ENCODE peak calls at places on chromosomes 5 and 9, in eight cellular contexts. One of them, this sample, is unnamed.

GRCh38 chr5:174355208-174355612 is 309.7 kb downstream of the NSG2 start:
- DNase-seq in cardiac muscle cell: no peak
- DNase-seq in amniotic stem cell: peak; percentile 50
- DNase-seq in hepatocyte: peak; percentile 66
- DNase-seq in endothelial cell: no peak
- DNase-seq in immature natural killer cell: no peak
- DNase-seq in GM10248: no peak
- DNase-seq in retina: no peak
- DNase-seq in this sample: no peak

GRCh38 chr9:84276741-84277140 is 63.8 kb downstream of the SLC28A3 start:
- DNase-seq in cardiac muscle cell: no peak
- DNase-seq in amniotic stem cell: no peak
- DNase-seq in hepatocyte: no peak
- DNase-seq in endothelial cell: no peak
- DNase-seq in immature natural killer cell: no peak
- DNase-seq in GM10248: no peak
- DNase-seq in retina: no peak
- DNase-seq in this sample: no peak

GRCh38 chr5:151896041-151896691 is 28.5 kb downstream of the GLRA1 start:
- DNase-seq in cardiac muscle cell: no peak
- DNase-seq in amniotic stem cell: no peak
- DNase-seq in hepatocyte: peak; percentile 8
- DNase-seq in endothelial cell: no peak
- DNase-seq in immature natural killer cell: no peak
- DNase-seq in GM10248: no peak
- DNase-seq in retina: no peak
- DNase-seq in this sample: peak; percentile 9

GRCh38 chr9:121609845-121610637 is 41.4 kb upstream of the DAB2IP start:
- DNase-seq in cardiac muscle cell: no peak
- DNase-seq in amniotic stem cell: no peak
- DNase-seq in hepatocyte: peak; percentile 75
- DNase-seq in endothelial cell: no peak
- DNase-seq in immature natural killer cell: no peak
- DNase-seq in GM10248: no peak
- DNase-seq in retina: no peak
- DNase-seq in this sample: no peak

GRCh38 chr9:4258321-4259093 is 41.4 kb downstream of the GLIS3 start:
- DNase-seq in cardiac muscle cell: no peak
- DNase-seq in amniotic stem cell: no peak
- DNase-seq in hepatocyte: no peak
- DNase-seq in endothelial cell: no peak
- DNase-seq in immature natural killer cell: no peak
- DNase-seq in GM10248: no peak
- DNase-seq in retina: no peak
- DNase-seq in this sample: no peak

GRCh38 chr5:76403963-76404693 is 1.0 kb downstream of the IQGAP2 start:
- DNase-seq in cardiac muscle cell: peak; percentile 67
- DNase-seq in amniotic stem cell: no peak
- DNase-seq in hepatocyte: peak; percentile 77
- DNase-seq in endothelial cell: peak; percentile 28
- DNase-seq in immature natural killer cell: peak; percentile 91
- DNase-seq in GM10248: peak; percentile 48
- DNase-seq in retina: peak; percentile 26
- DNase-seq in this sample: peak; percentile 89

GRCh38 chr5:178425621-178426068 is 164.5 kb downstream of the COL23A1 start:
- DNase-seq in cardiac muscle cell: no peak
- DNase-seq in amniotic stem cell: no peak
- DNase-seq in hepatocyte: no peak
- DNase-seq in endothelial cell: no peak
- DNase-seq in immature natural killer cell: no peak
- DNase-seq in GM10248: no peak
- DNase-seq in retina: peak; percentile 5
- DNase-seq in this sample: no peak

GRCh38 chr9:34590376-34591090 is 1.0 kb upstream of the CNTFR start:
- DNase-seq in cardiac muscle cell: no peak
- DNase-seq in amniotic stem cell: no peak
- DNase-seq in hepatocyte: no peak
- DNase-seq in endothelial cell: no peak
- DNase-seq in immature natural killer cell: no peak
- DNase-seq in GM10248: no peak
- DNase-seq in retina: no peak
- DNase-seq in this sample: peak; percentile 40

GRCh38 chr9:34519321-34520020 is 3.3 kb downstream of the ENHO start:
- DNase-seq in cardiac muscle cell: no peak
- DNase-seq in amniotic stem cell: no peak
- DNase-seq in hepatocyte: no peak
- DNase-seq in endothelial cell: no peak
- DNase-seq in immature natural killer cell: no peak
- DNase-seq in GM10248: no peak
- DNase-seq in retina: no peak
- DNase-seq in this sample: no peak

GRCh38 chr5:139404484-139404840 is 573 bp upstream of the SPATA24 start:
- DNase-seq in cardiac muscle cell: no peak
- DNase-seq in amniotic stem cell: no peak
- DNase-seq in hepatocyte: no peak
- DNase-seq in endothelial cell: no peak
- DNase-seq in immature natural killer cell: no peak
- DNase-seq in GM10248: no peak
- DNase-seq in retina: no peak
- DNase-seq in this sample: no peak

GRCh38 chr9:127739614-127740322 is 4.7 kb upstream of the TOR2A start:
- DNase-seq in cardiac muscle cell: peak; percentile 60
- DNase-seq in amniotic stem cell: no peak
- DNase-seq in hepatocyte: no peak
- DNase-seq in endothelial cell: no peak
- DNase-seq in immature natural killer cell: no peak
- DNase-seq in GM10248: no peak
- DNase-seq in retina: no peak
- DNase-seq in this sample: no peak

GRCh38 chr5:32272746-32273145 is 40.0 kb downstream of the MTMR12 start:
- DNase-seq in cardiac muscle cell: no peak
- DNase-seq in amniotic stem cell: no peak
- DNase-seq in hepatocyte: no peak
- DNase-seq in endothelial cell: no peak
- DNase-seq in immature natural killer cell: no peak
- DNase-seq in GM10248: no peak
- DNase-seq in retina: no peak
- DNase-seq in this sample: no peak

GRCh38 chr5:143646961-143647360 is 165.0 kb upstream of the HMHB1 start:
- DNase-seq in cardiac muscle cell: no peak
- DNase-seq in amniotic stem cell: no peak
- DNase-seq in hepatocyte: no peak
- DNase-seq in endothelial cell: no peak
- DNase-seq in immature natural killer cell: no peak
- DNase-seq in GM10248: no peak
- DNase-seq in retina: no peak
- DNase-seq in this sample: no peak

GRCh38 chr9:82781965-82782392 is 281.0 kb downstream of the RASEF start:
- DNase-seq in cardiac muscle cell: no peak
- DNase-seq in amniotic stem cell: no peak
- DNase-seq in hepatocyte: no peak
- DNase-seq in endothelial cell: no peak
- DNase-seq in immature natural killer cell: no peak
- DNase-seq in GM10248: no peak
- DNase-seq in retina: peak; percentile 50
- DNase-seq in this sample: peak; percentile 95

GRCh38 chr9:129752915-129753724 is at the start of gene PTGES:
- DNase-seq in cardiac muscle cell: peak; percentile 82
- DNase-seq in amniotic stem cell: peak; percentile 57
- DNase-seq in hepatocyte: peak; percentile 94
- DNase-seq in endothelial cell: peak; percentile 49
- DNase-seq in immature natural killer cell: peak; percentile 15
- DNase-seq in GM10248: peak; percentile 65
- DNase-seq in retina: peak; percentile 78
- DNase-seq in this sample: peak; percentile 91

GRCh38 chr5:41094871-41095270 is 23.7 kb upstream of the MROH2B start:
- DNase-seq in cardiac muscle cell: peak; percentile 4
- DNase-seq in amniotic stem cell: no peak
- DNase-seq in hepatocyte: no peak
- DNase-seq in endothelial cell: no peak
- DNase-seq in immature natural killer cell: no peak
- DNase-seq in GM10248: no peak
- DNase-seq in retina: no peak
- DNase-seq in this sample: no peak

GRCh38 chr5:230711-231110 is 12.6 kb downstream of the SDHA start:
- DNase-seq in cardiac muscle cell: no peak
- DNase-seq in amniotic stem cell: no peak
- DNase-seq in hepatocyte: no peak
- DNase-seq in endothelial cell: no peak
- DNase-seq in immature natural killer cell: no peak
- DNase-seq in GM10248: no peak
- DNase-seq in retina: no peak
- DNase-seq in this sample: no peak

GRCh38 chr9:121354141-121354540 is 15.9 kb downstream of the STOM start:
- DNase-seq in cardiac muscle cell: no peak
- DNase-seq in amniotic stem cell: no peak
- DNase-seq in hepatocyte: no peak
- DNase-seq in endothelial cell: no peak
- DNase-seq in immature natural killer cell: no peak
- DNase-seq in GM10248: no peak
- DNase-seq in retina: no peak
- DNase-seq in this sample: peak; percentile 46

GRCh38 chr5:38267372-38267771 is 9.0 kb downstream of the EGFLAM start:
- DNase-seq in cardiac muscle cell: no peak
- DNase-seq in amniotic stem cell: no peak
- DNase-seq in hepatocyte: no peak
- DNase-seq in endothelial cell: no peak
- DNase-seq in immature natural killer cell: no peak
- DNase-seq in GM10248: no peak
- DNase-seq in retina: no peak
- DNase-seq in this sample: no peak

GRCh38 chr9:112078432-112078831 is 96.7 kb downstream of the SUSD1 start:
- DNase-seq in cardiac muscle cell: no peak
- DNase-seq in amniotic stem cell: no peak
- DNase-seq in hepatocyte: no peak
- DNase-seq in endothelial cell: no peak
- DNase-seq in immature natural killer cell: no peak
- DNase-seq in GM10248: peak; percentile 36
- DNase-seq in retina: no peak
- DNase-seq in this sample: no peak

GRCh38 chr5:96609369-96609768 is 52.8 kb upstream of the CAST start:
- DNase-seq in cardiac muscle cell: no peak
- DNase-seq in amniotic stem cell: no peak
- DNase-seq in hepatocyte: no peak
- DNase-seq in endothelial cell: no peak
- DNase-seq in immature natural killer cell: no peak
- DNase-seq in GM10248: no peak
- DNase-seq in retina: no peak
- DNase-seq in this sample: no peak

GRCh38 chr5:127298623-127299022 is 8.0 kb downstream of the MEGF10 start:
- DNase-seq in cardiac muscle cell: no peak
- DNase-seq in amniotic stem cell: no peak
- DNase-seq in hepatocyte: no peak
- DNase-seq in endothelial cell: no peak
- DNase-seq in immature natural killer cell: no peak
- DNase-seq in GM10248: no peak
- DNase-seq in retina: peak; percentile 48
- DNase-seq in this sample: no peak

GRCh38 chr5:16033196-16033925 is 146.2 kb downstream of the MARCHF11 start:
- DNase-seq in cardiac muscle cell: no peak
- DNase-seq in amniotic stem cell: no peak
- DNase-seq in hepatocyte: no peak
- DNase-seq in endothelial cell: no peak
- DNase-seq in immature natural killer cell: no peak
- DNase-seq in GM10248: no peak
- DNase-seq in retina: no peak
- DNase-seq in this sample: no peak

GRCh38 chr9:93295456-93296076 is 111.6 kb downstream of the WNK2 start:
- DNase-seq in cardiac muscle cell: no peak
- DNase-seq in amniotic stem cell: no peak
- DNase-seq in hepatocyte: no peak
- DNase-seq in endothelial cell: no peak
- DNase-seq in immature natural killer cell: no peak
- DNase-seq in GM10248: peak; percentile 26
- DNase-seq in retina: no peak
- DNase-seq in this sample: no peak

GRCh38 chr9:35001803-35002502 is 12.4 kb downstream of the DNAJB5 start:
- DNase-seq in cardiac muscle cell: no peak
- DNase-seq in amniotic stem cell: no peak
- DNase-seq in hepatocyte: no peak
- DNase-seq in endothelial cell: no peak
- DNase-seq in immature natural killer cell: no peak
- DNase-seq in GM10248: peak; percentile 24
- DNase-seq in retina: no peak
- DNase-seq in this sample: no peak

GRCh38 chr5:169702726-169703481 is 65.8 kb downstream of the DOCK2 start:
- DNase-seq in cardiac muscle cell: peak; percentile 42
- DNase-seq in amniotic stem cell: no peak
- DNase-seq in hepatocyte: no peak
- DNase-seq in endothelial cell: no peak
- DNase-seq in immature natural killer cell: no peak
- DNase-seq in GM10248: peak; percentile 58
- DNase-seq in retina: no peak
- DNase-seq in this sample: no peak

GRCh38 chr5:168401226-168401625 is 85.0 kb upstream of the RARS1 start:
- DNase-seq in cardiac muscle cell: no peak
- DNase-seq in amniotic stem cell: no peak
- DNase-seq in hepatocyte: no peak
- DNase-seq in endothelial cell: no peak
- DNase-seq in immature natural killer cell: no peak
- DNase-seq in GM10248: no peak
- DNase-seq in retina: no peak
- DNase-seq in this sample: no peak

GRCh38 chr5:165881259-165881658 is 2375.8 kb downstream of the MAT2B start:
- DNase-seq in cardiac muscle cell: peak; percentile 4
- DNase-seq in amniotic stem cell: no peak
- DNase-seq in hepatocyte: no peak
- DNase-seq in endothelial cell: peak; percentile 6
- DNase-seq in immature natural killer cell: no peak
- DNase-seq in GM10248: no peak
- DNase-seq in retina: no peak
- DNase-seq in this sample: peak; percentile 2

GRCh38 chr9:86642721-86643120 is 288.5 kb upstream of the TUT7 start:
- DNase-seq in cardiac muscle cell: no peak
- DNase-seq in amniotic stem cell: no peak
- DNase-seq in hepatocyte: no peak
- DNase-seq in endothelial cell: no peak
- DNase-seq in immature natural killer cell: no peak
- DNase-seq in GM10248: no peak
- DNase-seq in retina: no peak
- DNase-seq in this sample: no peak

GRCh38 chr5:56910123-56910951 is 941 bp downstream of the SETD9 start:
- DNase-seq in cardiac muscle cell: no peak
- DNase-seq in amniotic stem cell: peak; percentile 53
- DNase-seq in hepatocyte: no peak
- DNase-seq in endothelial cell: peak; percentile 52
- DNase-seq in immature natural killer cell: no peak
- DNase-seq in GM10248: no peak
- DNase-seq in retina: no peak
- DNase-seq in this sample: peak; percentile 77